ENCODE peak calls at places on chromosomes 2 and 18, in five cellular contexts. One of them, this sample, is unnamed. For H3K36me3, the result is how much of the 10 kb centered on the place peaks cover.

GRCh38 chr2:239824051-239824694 is 201.0 kb downstream of the NDUFA10 start:
- DNase-seq in PC-3: peak
- DNase-seq in PC-9: peak
- DNase-seq in left ventricle myocardium inferior: no peak
- DNase-seq in heart right ventricle: no peak
- DNase-seq in this sample: no peak

GRCh38 chr2:78973630-78974029 is 51.9 kb upstream of the REG3G start:
- DNase-seq in PC-3: no peak
- DNase-seq in heart right ventricle: no peak
- DNase-seq in left ventricle myocardium inferior: no peak
- DNase-seq in PC-9: no peak
- DNase-seq in this sample: no peak

GRCh38 chr2:36147670-36148390 is 207.7 kb upstream of the CRIM1 start:
- DNase-seq in PC-9: no peak
- DNase-seq in heart right ventricle: no peak
- DNase-seq in PC-3: no peak
- DNase-seq in left ventricle myocardium inferior: no peak
- DNase-seq in this sample: peak

GRCh38 chr2:6754412-6754811 is 111.3 kb downstream of the CMPK2 start:
- DNase-seq in left ventricle myocardium inferior: no peak
- DNase-seq in heart right ventricle: no peak
- DNase-seq in PC-3: no peak
- DNase-seq in PC-9: no peak
- DNase-seq in this sample: no peak

GRCh38 chr2:63777816-63778215 is 63.9 kb upstream of the UGP2 start:
- DNase-seq in left ventricle myocardium inferior: no peak
- DNase-seq in PC-9: no peak
- DNase-seq in PC-3: no peak
- DNase-seq in heart right ventricle: no peak
- DNase-seq in this sample: no peak

GRCh38 chr2:189402932-189403331 is 38.3 kb upstream of the WDR75 start:
- DNase-seq in left ventricle myocardium inferior: no peak
- DNase-seq in PC-9: no peak
- DNase-seq in heart right ventricle: no peak
- DNase-seq in PC-3: peak
- DNase-seq in this sample: peak

GRCh38 chr2:228801451-228801850 is 469.6 kb downstream of the PID1 start:
- DNase-seq in heart right ventricle: no peak
- DNase-seq in PC-3: no peak
- DNase-seq in left ventricle myocardium inferior: no peak
- DNase-seq in PC-9: no peak
- DNase-seq in this sample: peak

GRCh38 chr2:63903003-63903402 is 61.3 kb downstream of the UGP2 start:
- DNase-seq in left ventricle myocardium inferior: no peak
- DNase-seq in PC-9: no peak
- DNase-seq in PC-3: no peak
- DNase-seq in heart right ventricle: no peak
- DNase-seq in this sample: peak

GRCh38 chr18:5275872-5276271 is 19.7 kb downstream of the ZBTB14 start:
- DNase-seq in PC-9: no peak
- DNase-seq in heart right ventricle: no peak
- DNase-seq in PC-3: no peak
- DNase-seq in left ventricle myocardium inferior: no peak
- DNase-seq in this sample: no peak

GRCh38 chr2:12555012-12555645 is 161.6 kb upstream of the TRIB2 start:
- DNase-seq in heart right ventricle: no peak
- DNase-seq in left ventricle myocardium inferior: no peak
- DNase-seq in PC-3: peak
- DNase-seq in PC-9: peak
- DNase-seq in this sample: peak

GRCh38 chr2:20429528-20429927 is 17.3 kb upstream of the RHOB start:
- DNase-seq in left ventricle myocardium inferior: no peak
- DNase-seq in PC-9: no peak
- DNase-seq in heart right ventricle: no peak
- DNase-seq in PC-3: no peak
- DNase-seq in this sample: no peak

GRCh38 chr2:40955635-40956034 is 503.7 kb upstream of the SLC8A1 start:
- DNase-seq in PC-3: peak
- DNase-seq in PC-9: no peak
- DNase-seq in heart right ventricle: no peak
- DNase-seq in left ventricle myocardium inferior: no peak
- DNase-seq in this sample: no peak

GRCh38 chr18:58529714-58530354 is 99.1 kb downstream of the ALPK2 start:
- DNase-seq in left ventricle myocardium inferior: peak
- DNase-seq in PC-9: no peak
- DNase-seq in heart right ventricle: peak
- DNase-seq in PC-3: peak
- DNase-seq in this sample: peak

GRCh38 chr18:80042785-80043184 is 8.6 kb downstream of the RBFA start:
- DNase-seq in heart right ventricle: no peak
- DNase-seq in PC-3: no peak
- DNase-seq in left ventricle myocardium inferior: no peak
- DNase-seq in PC-9: no peak
- DNase-seq in this sample: no peak

GRCh38 chr18:23012249-23012648 is 79.1 kb downstream of the RBBP8 start:
- DNase-seq in PC-3: no peak
- DNase-seq in PC-9: no peak
- DNase-seq in heart right ventricle: no peak
- DNase-seq in left ventricle myocardium inferior: no peak
- DNase-seq in this sample: no peak

GRCh38 chr18:48019557-48019956 is 89.1 kb upstream of the SMAD2 start:
- DNase-seq in left ventricle myocardium inferior: no peak
- DNase-seq in PC-3: no peak
- DNase-seq in PC-9: no peak
- DNase-seq in heart right ventricle: no peak
- DNase-seq in this sample: no peak

GRCh38 chr18:38007931-38008330 is 442.3 kb upstream of the CELF4 start:
- DNase-seq in heart right ventricle: no peak
- DNase-seq in PC-9: no peak
- DNase-seq in left ventricle myocardium inferior: no peak
- DNase-seq in PC-3: no peak
- DNase-seq in this sample: no peak

GRCh38 chr2:146312899-146313298 is 1531.9 kb upstream of the ACVR2A start:
- DNase-seq in heart right ventricle: no peak
- DNase-seq in PC-9: no peak
- DNase-seq in left ventricle myocardium inferior: no peak
- DNase-seq in PC-3: peak
- DNase-seq in this sample: peak

GRCh38 chr2:130798472-130799221 is 38.1 kb upstream of the ARHGEF4 start:
- DNase-seq in left ventricle myocardium inferior: peak
- DNase-seq in PC-3: no peak
- DNase-seq in heart right ventricle: peak
- DNase-seq in PC-9: no peak
- DNase-seq in this sample: peak

GRCh38 chr18:41128545-41128944 is 826.5 kb upstream of the PIK3C3 start:
- DNase-seq in heart right ventricle: no peak
- DNase-seq in left ventricle myocardium inferior: no peak
- DNase-seq in PC-9: no peak
- DNase-seq in PC-3: peak
- DNase-seq in this sample: no peak

GRCh38 chr2:171297951-171298350 is 135.8 kb downstream of the METTL8 start:
- DNase-seq in left ventricle myocardium inferior: no peak
- DNase-seq in heart right ventricle: no peak
- DNase-seq in PC-3: no peak
- DNase-seq in PC-9: no peak
- DNase-seq in this sample: peak

GRCh38 chr18:13558132-13558531 is 168.2 kb downstream of the FAM210A start:
- DNase-seq in PC-9: no peak
- DNase-seq in left ventricle myocardium inferior: peak
- DNase-seq in PC-3: peak
- DNase-seq in heart right ventricle: peak
- DNase-seq in this sample: peak

GRCh38 chr2:179313057-179313456 is 48.4 kb upstream of the SESTD1 start:
- DNase-seq in PC-9: no peak
- DNase-seq in PC-3: no peak
- DNase-seq in left ventricle myocardium inferior: no peak
- DNase-seq in heart right ventricle: no peak
- DNase-seq in this sample: no peak

GRCh38 chr2:196482119-196483065 is 157.1 kb upstream of the CCDC150 start:
- DNase-seq in PC-9: no peak
- DNase-seq in left ventricle myocardium inferior: no peak
- DNase-seq in PC-3: peak
- DNase-seq in heart right ventricle: no peak
- DNase-seq in this sample: peak

GRCh38 chr2:33616873-33617272 is 17.8 kb upstream of the FAM98A start:
- DNase-seq in PC-9: no peak
- DNase-seq in heart right ventricle: no peak
- DNase-seq in left ventricle myocardium inferior: no peak
- DNase-seq in PC-3: no peak
- DNase-seq in this sample: no peak

GRCh38 chr2:200405599-200406298 is 99.3 kb downstream of the SPATS2L start:
- DNase-seq in PC-3: peak
- DNase-seq in left ventricle myocardium inferior: no peak
- DNase-seq in heart right ventricle: no peak
- DNase-seq in PC-9: peak
- DNase-seq in this sample: peak

GRCh38 chr18:9366126-9366714 is 31.6 kb downstream of the TWSG1 start:
- DNase-seq in heart right ventricle: no peak
- DNase-seq in PC-3: peak
- DNase-seq in left ventricle myocardium inferior: no peak
- DNase-seq in PC-9: no peak
- DNase-seq in this sample: peak

GRCh38 chr2:147327636-147328035 is 517.2 kb upstream of the ACVR2A start:
- DNase-seq in heart right ventricle: no peak
- DNase-seq in PC-9: no peak
- DNase-seq in PC-3: no peak
- DNase-seq in left ventricle myocardium inferior: no peak
- DNase-seq in this sample: no peak

GRCh38 chr18:8967573-8967972 is 134.9 kb upstream of the NDUFV2 start:
- DNase-seq in PC-3: no peak
- DNase-seq in left ventricle myocardium inferior: no peak
- DNase-seq in heart right ventricle: no peak
- DNase-seq in PC-9: no peak
- DNase-seq in this sample: no peak

GRCh38 chr18:63022429-63023022 is 297.0 kb downstream of the BCL2 start:
- DNase-seq in PC-9: no peak
- DNase-seq in PC-3: no peak
- DNase-seq in left ventricle myocardium inferior: no peak
- DNase-seq in heart right ventricle: no peak
- DNase-seq in this sample: peak

GRCh38 chr2:97664636-97664970 is 759 bp upstream of the ACTR1B start:
- DNase-seq in left ventricle myocardium inferior: no peak
- DNase-seq in heart right ventricle: no peak
- DNase-seq in PC-3: peak
- DNase-seq in PC-9: no peak
- DNase-seq in this sample: no peak

GRCh38 chr2:96764253-96764637 is 3.5 kb downstream of the CNNM4 start:
- DNase-seq in PC-9: peak
- DNase-seq in PC-3: peak
- DNase-seq in left ventricle myocardium inferior: no peak
- DNase-seq in heart right ventricle: no peak
- DNase-seq in this sample: no peak

GRCh38 chr18:2891526-2892431 is 45.0 kb downstream of the EMILIN2 start:
- DNase-seq in heart right ventricle: no peak
- DNase-seq in PC-9: no peak
- DNase-seq in left ventricle myocardium inferior: no peak
- DNase-seq in PC-3: peak
- DNase-seq in this sample: no peak

GRCh38 chr18:35641467-35641866 is 59.9 kb downstream of the GALNT1 start:
- DNase-seq in PC-3: peak
- DNase-seq in heart right ventricle: no peak
- DNase-seq in PC-9: no peak
- DNase-seq in left ventricle myocardium inferior: no peak
- DNase-seq in this sample: no peak

GRCh38 chr18:35642802-35643201 is 61.3 kb downstream of the GALNT1 start:
- DNase-seq in heart right ventricle: no peak
- DNase-seq in left ventricle myocardium inferior: no peak
- DNase-seq in PC-3: no peak
- DNase-seq in PC-9: no peak
- DNase-seq in this sample: no peak

GRCh38 chr18:35637226-35637625 is 55.7 kb downstream of the GALNT1 start:
- DNase-seq in left ventricle myocardium inferior: no peak
- DNase-seq in heart right ventricle: no peak
- DNase-seq in PC-3: no peak
- DNase-seq in PC-9: no peak
- DNase-seq in this sample: no peak

GRCh38 chr18:35641916-35642315 is 60.4 kb downstream of the GALNT1 start:
- DNase-seq in PC-9: no peak
- DNase-seq in PC-3: peak
- DNase-seq in left ventricle myocardium inferior: no peak
- DNase-seq in heart right ventricle: no peak
- DNase-seq in this sample: peak

GRCh38 chr18:35639296-35639695 is 57.8 kb downstream of the GALNT1 start:
- DNase-seq in PC-9: no peak
- DNase-seq in left ventricle myocardium inferior: no peak
- DNase-seq in PC-3: peak
- DNase-seq in heart right ventricle: no peak
- DNase-seq in this sample: no peak
- H3K36me3 ChIP-seq in PC-9: under half
- H3K36me3 ChIP-seq in left ventricle myocardium inferior: under half
- H3K36me3 ChIP-seq in PC-3: under half
- H3K36me3 ChIP-seq in heart right ventricle: under half
- H3K36me3 ChIP-seq in this sample: under half

GRCh38 chr2:222635295-222635694 is 20.6 kb downstream of the FARSB start:
- DNase-seq in PC-9: no peak
- DNase-seq in left ventricle myocardium inferior: no peak
- DNase-seq in PC-3: no peak
- DNase-seq in heart right ventricle: no peak
- DNase-seq in this sample: no peak

GRCh38 chr2:222641336-222641735 is 14.6 kb downstream of the FARSB start:
- DNase-seq in heart right ventricle: no peak
- DNase-seq in PC-3: no peak
- DNase-seq in left ventricle myocardium inferior: no peak
- DNase-seq in PC-9: no peak
- DNase-seq in this sample: no peak

GRCh38 chr2:222637072-222637471 is 18.8 kb downstream of the FARSB start:
- DNase-seq in PC-9: no peak
- DNase-seq in PC-3: no peak
- DNase-seq in left ventricle myocardium inferior: no peak
- DNase-seq in heart right ventricle: no peak
- DNase-seq in this sample: no peak
- H3K36me3 ChIP-seq in PC-9: half or more
- H3K36me3 ChIP-seq in PC-3: half or more
- H3K36me3 ChIP-seq in left ventricle myocardium inferior: half or more
- H3K36me3 ChIP-seq in heart right ventricle: half or more
- H3K36me3 ChIP-seq in this sample: half or more

DNA sequence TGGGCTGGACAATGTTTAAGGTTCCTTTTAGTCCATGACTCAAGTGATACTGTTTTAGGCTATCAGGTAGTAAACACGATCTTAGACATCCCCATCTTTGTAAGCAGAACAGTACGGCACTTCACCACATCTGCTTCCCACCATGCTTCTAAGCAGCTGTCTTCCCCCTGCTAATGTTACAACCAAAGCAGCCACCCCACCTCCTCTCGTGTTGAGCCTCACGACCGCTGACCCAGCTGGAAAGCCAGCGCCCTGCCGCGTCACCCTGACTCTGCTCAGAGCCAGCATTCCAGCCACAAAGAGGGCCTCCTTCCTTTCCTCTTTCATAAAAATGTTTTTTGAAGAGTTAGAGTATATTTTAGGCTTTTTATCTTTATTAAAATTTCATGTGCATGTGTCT is 9.4 kb downstream of the MTERF4 start:
- DNase-seq in PC-3: no peak
- DNase-seq in left ventricle myocardium inferior: no peak
- DNase-seq in heart right ventricle: no peak
- DNase-seq in PC-9: no peak
- DNase-seq in this sample: no peak
- H3K36me3 ChIP-seq in PC-3: under half
- H3K36me3 ChIP-seq in left ventricle myocardium inferior: half or more
- H3K36me3 ChIP-seq in heart right ventricle: half or more
- H3K36me3 ChIP-seq in PC-9: under half
- H3K36me3 ChIP-seq in this sample: half or more

GRCh38 chr18:11902522-11903292 is 5.4 kb downstream of the MPPE1 start:
- DNase-seq in PC-9: peak
- DNase-seq in PC-3: peak
- DNase-seq in left ventricle myocardium inferior: no peak
- DNase-seq in heart right ventricle: no peak
- DNase-seq in this sample: no peak
- H3K36me3 ChIP-seq in PC-9: under half
- H3K36me3 ChIP-seq in PC-3: under half
- H3K36me3 ChIP-seq in left ventricle myocardium inferior: half or more
- H3K36me3 ChIP-seq in heart right ventricle: half or more
- H3K36me3 ChIP-seq in this sample: under half